ENCODE peak calls at places on chromosomes 13 and 19, in seven cellular contexts. M is fibroblast of pulmonary artery; D is SW 1271; A is activated CD4-positive, alpha-beta T cell treated with anti-CD3 and anti-CD28 coated beads for 48 hours; L is bronchial epithelial cell; W is NCI-H1436 treated with DMSO at 0.1 percent for 48 hours; R is NCI-H774. K is an unnamed sample.

GRCh38 chr19:39704181-39705044 is at the start of gene LGALS14:
- DNase-seq in D (no peak), M (no peak), W (no peak), L (no peak), R (no peak), A (peak), K (no peak)

GRCh38 chr13:51614350-51614786 is 30.1 kb downstream of the WDFY2 start:
- DNase-seq in L (no peak), D (no peak), W (no peak), R (peak), M (no peak), A (peak), K (no peak)

GRCh38 chr13:25848822-25849740 is 202.7 kb downstream of the SHISA2 start:
- DNase-seq in W (no peak), R (no peak), M (no peak), L (no peak), D (no peak), A (no peak), K (no peak)

GRCh38 chr19:31334849-31335624 is 14.2 kb downstream of the TSHZ3 start:
- DNase-seq in A (no peak), W (no peak), L (peak), M (peak), R (no peak), D (no peak), K (no peak)

GRCh38 chr19:45769054-45769782 is at the start of gene SIX5:
- DNase-seq in A (peak), M (peak), R (peak), L (peak), W (peak), D (peak), K (peak)

GRCh38 chr13:25689539-25689938 is 317.8 kb downstream of the ATP8A2 start:
- DNase-seq in L (no peak), D (no peak), A (no peak), M (no peak), W (no peak), R (no peak), K (no peak)

GRCh38 chr13:48235100-48235813 is 2.3 kb downstream of the ITM2B start:
- DNase-seq in D (no peak), M (peak), A (no peak), L (peak), W (no peak), R (no peak), K (peak)

GRCh38 chr19:2318923-2319322 is 9.5 kb downstream of the LSM7 start:
- DNase-seq in R (no peak), A (no peak), L (no peak), M (no peak), D (no peak), W (no peak), K (no peak)

GRCh38 chr13:26616126-26616525 is 58.6 kb downstream of the WASF3 start:
- DNase-seq in W (no peak), D (no peak), A (no peak), M (peak), L (peak), R (no peak), K (no peak)

GRCh38 chr19:35087393-35087792 is 28.2 kb upstream of the FXYD3 start:
- DNase-seq in M (no peak), W (no peak), R (no peak), L (no peak), A (no peak), D (no peak), K (peak)

GRCh38 chr19:56085571-56086275 is 35.4 kb downstream of the ZNF787 start:
- DNase-seq in D (no peak), A (no peak), L (no peak), M (no peak), W (no peak), R (no peak), K (no peak)

GRCh38 chr19:46537136-46538097 is 41.8 kb upstream of the PNMA8B start:
- DNase-seq in W (no peak), A (peak), R (no peak), L (peak), D (no peak), M (peak), K (peak)

GRCh38 chr13:35478384-35479222 is 2.1 kb upstream of the MAB21L1 start:
- DNase-seq in W (no peak), D (no peak), M (no peak), A (no peak), R (no peak), L (no peak), K (peak)

GRCh38 chr19:4372630-4373367 is 27.5 kb downstream of the SH3GL1 start:
- DNase-seq in R (no peak), W (no peak), D (no peak), L (no peak), A (no peak), M (no peak), K (no peak)

GRCh38 chr19:4456843-4457653 is 546 bp downstream of the UBXN6 start:
- DNase-seq in D (no peak), L (peak), W (no peak), M (peak), R (no peak), A (peak), K (peak)

GRCh38 chr19:50557009-50557613 is 11.1 kb downstream of the LRRC4B start:
- DNase-seq in W (no peak), A (no peak), D (no peak), R (no peak), L (no peak), M (no peak), K (no peak)

GRCh38 chr13:71285700-71286099 is 581.3 kb downstream of the DACH1 start:
- DNase-seq in A (peak), R (no peak), W (no peak), M (peak), D (no peak), L (no peak), K (no peak)

GRCh38 chr19:3370728-3371591 is 4.6 kb downstream of the NFIC start:
- DNase-seq in D (no peak), A (no peak), L (no peak), M (no peak), W (no peak), R (no peak), K (no peak)